ENCODE peak calls at places on chromosome 16, in eight cellular contexts. Z is osteocyte; Y is CD8-positive, alpha-beta T cell; U is Peyer's patch; P is Calu3; A is RWPE1; F is B cell; C is AG10803. V is an unnamed sample.

GRCh38 chr16:2830355-2830695 is 222 bp downstream of the ZG16B start:
- DNase-seq in A (no peak), C (no peak), Z (no peak), Y (no peak), P (no peak), F (no peak), U (no peak), V (no peak)

GRCh38 chr16:17802566-17802965 is 331.8 kb upstream of the XYLT1 start:
- DNase-seq in A (no peak), F (no peak), Z (no peak), C (peak), U (no peak), Y (no peak), P (no peak), V (no peak)

GRCh38 chr16:4232541-4233386 is 9.1 kb downstream of the SRL start:
- DNase-seq in Z (no peak), A (no peak), P (no peak), F (no peak), C (no peak), Y (no peak), U (no peak), V (no peak)

GRCh38 chr16:88458773-88459235 is 5.7 kb downstream of the ZFPM1 start:
- DNase-seq in F (no peak), Y (no peak), A (no peak), Z (no peak), C (no peak), U (no peak), P (no peak), V (no peak)

GRCh38 chr16:64925166-64925565 is 196.7 kb downstream of the CDH11 start:
- DNase-seq in C (peak), U (no peak), F (no peak), P (no peak), Y (no peak), Z (no peak), A (no peak), V (no peak)

GRCh38 chr16:82185012-82185411 is 15.0 kb upstream of the MPHOSPH6 start:
- DNase-seq in P (no peak), A (no peak), Z (no peak), U (no peak), F (no peak), C (no peak), Y (no peak), V (no peak)

GRCh38 chr16:60091076-60091475 is 1357.0 kb upstream of the GOT2 start:
- DNase-seq in U (no peak), F (no peak), A (no peak), Z (no peak), C (no peak), P (no peak), Y (no peak), V (no peak)

GRCh38 chr16:19130852-19131808 is 17.4 kb downstream of the ITPRIPL2 start:
- DNase-seq in A (no peak), Y (no peak), U (no peak), P (no peak), C (peak), F (no peak), Z (no peak), V (peak)

GRCh38 chr16:59274141-59274540 is 540.0 kb upstream of the GOT2 start:
- DNase-seq in Z (no peak), F (no peak), Y (no peak), U (no peak), A (no peak), C (no peak), P (no peak), V (no peak)

GRCh38 chr16:85057948-85058347 is 30.4 kb downstream of the KIAA0513 start:
- DNase-seq in Y (no peak), F (no peak), U (peak), P (no peak), A (no peak), Z (no peak), C (no peak), V (no peak)

GRCh38 chr16:85055503-85056210 is 28.1 kb downstream of the KIAA0513 start:
- DNase-seq in Y (peak), C (peak), A (no peak), P (no peak), F (peak), Z (no peak), U (peak), V (peak)

GRCh38 chr16:85054948-85055502 is 27.4 kb downstream of the KIAA0513 start:
- DNase-seq in P (no peak), F (no peak), A (no peak), U (no peak), Y (no peak), Z (no peak), C (no peak), V (no peak)

GRCh38 chr16:85057212-85057889 is 29.8 kb downstream of the KIAA0513 start:
- DNase-seq in F (no peak), U (peak), Y (no peak), A (no peak), Z (no peak), P (peak), C (no peak), V (peak)

GRCh38 chr16:85056211-85056748 is 28.7 kb downstream of the KIAA0513 start:
- DNase-seq in A (no peak), U (peak), Z (no peak), P (no peak), Y (peak), F (no peak), C (peak), V (no peak)
- TF ChIP-seq CTCF in A (no peak), U (peak), Z (peak), P (no peak), Y (no peak), F (no peak), C (peak), V (peak)

DNA sequence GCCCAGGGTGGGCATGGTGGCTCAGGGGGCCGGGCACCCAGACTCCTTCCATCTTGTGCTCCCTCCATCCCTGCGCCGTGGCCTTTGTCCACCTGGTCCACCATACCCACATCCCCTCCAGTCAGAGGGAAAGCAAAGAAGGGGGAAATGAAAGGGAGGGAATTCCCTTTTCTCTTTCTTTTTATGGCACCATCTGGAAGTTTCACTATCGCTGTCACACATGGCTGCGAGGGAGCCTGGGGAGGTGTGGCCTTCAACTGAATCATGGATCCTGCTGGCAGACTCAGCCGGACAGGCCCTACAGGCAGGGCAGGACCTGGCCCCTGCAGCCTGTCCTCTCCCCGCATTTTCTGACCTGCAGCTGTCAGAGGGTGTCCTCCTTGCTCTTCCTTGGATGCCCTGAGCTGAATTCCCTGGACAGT is 6.2 kb downstream of the SLC12A3 start:
- DNase-seq in F (no peak), A (peak), Y (no peak), Z (no peak), C (peak), P (peak), U (peak), V (peak)
- TF ChIP-seq CTCF in F (no peak), A (no peak), Y (no peak), Z (no peak), C (peak), P (no peak), U (no peak), V (peak)

GRCh38 chr16:67967183-67967955 is 1.1 kb downstream of the SLC12A4 start:
- DNase-seq in U (peak), P (peak), F (no peak), Z (no peak), Y (no peak), C (peak), A (no peak), V (no peak)
- TF ChIP-seq CTCF in U (no peak), P (no peak), F (no peak), Z (no peak), Y (no peak), C (no peak), A (no peak), V (peak)

DNA sequence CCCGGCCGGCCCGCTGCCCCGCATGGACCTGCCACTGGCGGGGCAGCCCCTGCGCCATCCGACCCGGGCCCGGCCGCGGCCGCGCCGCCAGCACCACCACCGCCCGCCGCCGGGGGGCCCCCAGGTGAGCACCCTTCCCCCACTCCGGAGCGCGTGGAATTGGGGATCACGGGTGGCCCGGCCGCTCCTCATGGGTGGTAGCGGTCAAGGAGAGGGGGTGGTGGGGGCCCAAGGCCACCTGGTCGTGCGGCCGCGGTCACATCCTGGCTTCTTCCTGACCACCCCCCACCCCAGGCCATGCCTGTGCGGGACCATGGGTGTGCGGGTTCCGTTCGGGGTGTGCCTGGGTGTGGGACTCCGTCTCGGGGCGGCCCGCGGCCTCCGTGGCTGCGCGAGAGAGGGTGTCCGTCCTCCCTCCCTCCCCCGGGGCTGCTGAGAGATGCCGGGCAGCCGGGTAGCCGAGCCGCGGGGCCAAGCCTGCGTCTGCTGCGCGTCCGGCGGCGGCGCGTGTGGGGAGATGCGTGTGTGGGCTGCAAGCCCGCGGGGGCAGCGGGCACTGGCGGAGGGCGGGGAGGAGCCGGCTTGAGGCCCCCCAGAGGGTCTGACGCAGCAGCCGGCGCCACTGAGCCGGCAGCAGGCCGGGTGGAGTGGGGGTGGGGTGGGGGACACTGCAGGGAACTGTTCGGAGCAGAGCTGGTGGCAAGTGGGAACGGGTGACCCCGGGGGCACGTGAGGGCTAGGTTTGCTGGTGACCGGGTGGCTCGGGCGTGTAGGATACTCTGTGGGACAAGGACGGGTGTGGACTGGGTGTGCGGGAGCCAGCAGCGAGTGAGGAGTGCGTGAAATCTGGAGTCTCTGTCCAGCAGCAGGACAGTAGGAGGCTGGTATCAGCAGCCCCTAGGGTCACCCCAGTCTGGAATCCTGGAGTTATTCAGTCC is 6.7 kb downstream of the ACD start:
- DNase-seq in Z (peak), C (no peak), F (peak), A (no peak), P (peak), U (no peak), Y (no peak), V (no peak)
- TF ChIP-seq CTCF in Z (peak), C (no peak), F (no peak), A (peak), P (peak), U (no peak), Y (no peak), V (no peak)

DNA sequence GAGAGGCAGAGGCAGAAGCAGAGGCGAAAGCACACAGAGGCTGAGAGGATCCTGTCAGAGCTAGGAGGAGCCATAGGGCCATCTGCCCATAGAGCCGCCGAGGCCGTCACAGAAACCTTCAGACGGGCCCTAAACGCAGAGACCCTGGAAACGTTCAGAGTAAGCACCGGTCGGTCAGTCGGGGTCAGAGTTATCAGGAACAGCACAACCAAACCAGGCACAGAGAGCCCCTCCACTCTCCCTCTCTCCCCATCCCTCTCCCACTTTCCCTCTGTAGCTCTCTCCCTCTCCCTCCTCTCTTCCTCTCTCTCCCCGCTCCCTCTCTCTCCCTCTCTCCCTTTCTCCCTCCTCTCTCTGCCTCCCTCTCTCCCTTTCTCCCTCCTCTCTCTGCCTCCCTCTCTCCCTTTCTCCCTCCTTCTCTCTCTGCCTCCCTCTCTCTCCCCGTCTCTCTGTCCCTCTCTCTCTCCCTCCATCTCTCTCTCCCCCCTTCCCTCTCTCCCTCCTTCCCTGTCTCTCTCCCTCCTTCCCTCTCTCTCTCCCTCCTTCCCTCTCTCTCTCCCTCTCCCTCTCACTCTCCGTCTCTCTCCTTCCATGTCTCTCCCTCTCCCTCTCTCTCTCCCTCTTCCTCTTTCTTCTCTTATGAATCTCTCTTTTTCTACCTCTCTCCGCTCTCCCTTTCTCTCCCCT is 138.9 kb downstream of the C16orf95 start:
- DNase-seq in Z (no peak), A (no peak), F (no peak), C (peak), U (no peak), P (no peak), Y (no peak), V (no peak)
- TF ChIP-seq CTCF in Z (peak), A (no peak), F (no peak), C (peak), U (no peak), P (no peak), Y (no peak), V (no peak)

GRCh38 chr16:7613518-7613917 is 280.9 kb downstream of the RBFOX1 start:
- DNase-seq in U (no peak), A (no peak), Y (no peak), P (no peak), F (no peak), Z (no peak), C (no peak), V (no peak)

GRCh38 chr16:7614022-7614795 is 281.6 kb downstream of the RBFOX1 start:
- DNase-seq in C (no peak), P (no peak), U (no peak), A (no peak), F (no peak), Z (no peak), Y (no peak), V (no peak)

GRCh38 chr16:7615565-7615964 is 282.9 kb downstream of the RBFOX1 start:
- DNase-seq in A (no peak), Y (no peak), F (no peak), Z (no peak), P (no peak), C (no peak), U (no peak), V (no peak)
- TF ChIP-seq CTCF in A (no peak), Y (no peak), F (no peak), Z (no peak), P (no peak), C (no peak), U (no peak), V (no peak)

DNA sequence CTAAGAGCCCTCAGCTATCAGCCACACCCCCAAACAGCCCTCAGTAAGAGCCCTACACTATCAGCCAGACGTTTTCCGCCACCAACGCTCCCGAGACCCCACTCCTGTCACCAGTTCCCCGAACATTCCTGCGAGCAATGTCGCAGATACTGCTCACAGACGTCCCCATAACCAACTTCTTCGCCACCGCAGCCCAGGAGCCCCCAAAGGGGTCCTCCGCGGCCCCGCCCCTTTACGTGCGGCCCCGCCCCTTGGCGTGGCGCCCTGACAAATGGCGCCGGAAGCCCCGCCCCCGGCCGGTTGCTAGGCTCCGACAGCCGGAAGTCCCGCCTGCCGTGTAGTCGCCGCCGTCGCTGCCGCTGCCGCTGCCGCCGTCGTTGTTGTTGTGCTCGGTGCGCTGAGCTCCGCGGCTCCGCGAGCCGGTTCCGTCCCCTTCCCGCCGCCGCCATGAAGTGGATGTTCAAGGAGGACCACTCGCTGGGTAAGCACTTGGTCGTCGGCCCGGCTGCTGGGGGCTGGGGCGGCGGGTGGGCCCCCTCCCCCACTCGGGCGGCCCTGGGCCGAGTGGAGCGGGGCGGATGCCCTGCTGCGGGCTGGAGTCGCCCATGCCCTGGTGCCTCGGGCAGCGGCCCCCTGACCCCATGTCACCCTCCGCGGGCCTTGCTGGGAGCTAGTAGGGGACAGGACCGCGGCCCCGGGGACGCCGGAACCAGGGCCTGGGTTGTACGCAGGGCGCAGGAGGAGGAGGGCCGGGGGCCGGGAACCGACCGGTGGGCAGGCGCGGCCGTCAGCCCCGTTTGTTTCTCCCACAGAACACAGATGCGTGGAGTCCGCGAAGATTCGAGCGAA is at the start of gene GABARAPL2:
- DNase-seq in Y (peak), F (peak), A (peak), P (peak), C (peak), U (peak), Z (peak), V (peak)
- TF ChIP-seq CTCF in Y (no peak), F (no peak), A (no peak), P (no peak), C (no peak), U (no peak), Z (no peak), V (no peak)

V was measured in GM13977.